ENCODE peak calls at places on chromosome 11, in six cellular contexts. One of them, this sample, is unnamed.
A peak's percentile ranks its signal among the peaks of the same experiment; 100 is the strongest.

GRCh38 chr11:8717876-8718753 is 35.5 kb downstream of the RPL27A start:
- DNase-seq in IMR-90: peak; percentile 97
- DNase-seq in PC-9: peak; percentile 70
- DNase-seq in AG10803: peak; percentile 92
- DNase-seq in upper lobe of right lung: no peak
- DNase-seq in A673: peak; percentile 37
- DNase-seq in this sample: no peak

GRCh38 chr11:68925613-68926012 is 21.9 kb downstream of the IGHMBP2 start:
- DNase-seq in IMR-90: no peak
- DNase-seq in PC-9: no peak
- DNase-seq in AG10803: no peak
- DNase-seq in upper lobe of right lung: no peak
- DNase-seq in A673: no peak
- DNase-seq in this sample: no peak

GRCh38 chr11:113162590-113162961 is 151.8 kb upstream of the TTC12 start:
- DNase-seq in IMR-90: no peak
- DNase-seq in PC-9: no peak
- DNase-seq in AG10803: no peak
- DNase-seq in upper lobe of right lung: no peak
- DNase-seq in A673: no peak
- DNase-seq in this sample: no peak

GRCh38 chr11:86138958-86139357 is 70.1 kb upstream of the PICALM start:
- DNase-seq in IMR-90: no peak
- DNase-seq in PC-9: peak; percentile 63
- DNase-seq in AG10803: no peak
- DNase-seq in upper lobe of right lung: no peak
- DNase-seq in A673: no peak
- DNase-seq in this sample: no peak

GRCh38 chr11:44246726-44247125 is 63.2 kb downstream of the ALX4 start:
- DNase-seq in IMR-90: no peak
- DNase-seq in PC-9: no peak
- DNase-seq in AG10803: peak; percentile 87
- DNase-seq in upper lobe of right lung: no peak
- DNase-seq in A673: peak; percentile 62
- DNase-seq in this sample: no peak

GRCh38 chr11:85495918-85496317 is 131.2 kb downstream of the DLG2 start:
- DNase-seq in IMR-90: no peak
- DNase-seq in PC-9: no peak
- DNase-seq in AG10803: no peak
- DNase-seq in upper lobe of right lung: no peak
- DNase-seq in A673: no peak
- DNase-seq in this sample: no peak

GRCh38 chr11:64094463-64095223 is 58.9 kb downstream of the FLRT1 start:
- DNase-seq in IMR-90: peak; percentile 81
- DNase-seq in PC-9: peak; percentile 84
- DNase-seq in AG10803: peak; percentile 57
- DNase-seq in upper lobe of right lung: no peak
- DNase-seq in A673: no peak
- DNase-seq in this sample: no peak

GRCh38 chr11:15843309-15843857 is 513.0 kb downstream of the SOX6 start:
- DNase-seq in IMR-90: peak; percentile 11
- DNase-seq in PC-9: no peak
- DNase-seq in AG10803: no peak
- DNase-seq in upper lobe of right lung: no peak
- DNase-seq in A673: peak; percentile 93
- DNase-seq in this sample: no peak

GRCh38 chr11:33735426-33736147 is 636 bp downstream of the CD59 start:
- DNase-seq in IMR-90: no peak
- DNase-seq in PC-9: no peak
- DNase-seq in AG10803: peak; percentile 28
- DNase-seq in upper lobe of right lung: peak; percentile 80
- DNase-seq in A673: peak; percentile 65
- DNase-seq in this sample: no peak

GRCh38 chr11:44763111-44763820 is 36.5 kb downstream of the TSPAN18 start:
- DNase-seq in IMR-90: peak; percentile 49
- DNase-seq in PC-9: no peak
- DNase-seq in AG10803: no peak
- DNase-seq in upper lobe of right lung: no peak
- DNase-seq in A673: no peak
- DNase-seq in this sample: peak; percentile 41

GRCh38 chr11:24046731-24047130 is 450.1 kb upstream of the LUZP2 start:
- DNase-seq in IMR-90: peak; percentile 44
- DNase-seq in PC-9: no peak
- DNase-seq in AG10803: no peak
- DNase-seq in upper lobe of right lung: no peak
- DNase-seq in A673: no peak
- DNase-seq in this sample: no peak

GRCh38 chr11:73582636-73583035 is 15.3 kb downstream of the FAM168A start:
- DNase-seq in IMR-90: no peak
- DNase-seq in PC-9: no peak
- DNase-seq in AG10803: no peak
- DNase-seq in upper lobe of right lung: no peak
- DNase-seq in A673: no peak
- DNase-seq in this sample: no peak

DNA sequence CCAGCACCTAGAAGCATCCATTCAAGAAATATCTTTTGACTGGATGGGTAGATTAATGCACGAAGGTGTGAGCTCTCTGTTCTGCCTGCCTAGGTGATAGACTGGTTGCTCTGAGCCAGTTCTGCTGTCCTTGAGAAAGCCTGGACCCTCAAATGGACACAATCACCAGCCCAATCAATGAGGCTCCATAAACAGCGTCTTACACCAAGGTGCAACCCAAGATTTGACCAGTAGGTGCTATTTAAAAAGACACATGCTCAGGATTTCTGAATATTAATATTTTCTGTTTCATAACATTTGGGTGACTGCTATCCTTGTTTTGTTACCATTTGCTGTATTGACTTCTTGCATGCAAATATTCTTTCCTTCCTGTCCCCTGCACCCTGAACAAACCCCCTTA is 39.0 kb downstream of the PAMR1 start:
- DNase-seq in IMR-90: no peak
- DNase-seq in PC-9: no peak
- DNase-seq in AG10803: no peak
- DNase-seq in upper lobe of right lung: no peak
- DNase-seq in A673: no peak
- DNase-seq in this sample: no peak
- TF ChIP-seq CTCF in IMR-90: no peak
- TF ChIP-seq CTCF in PC-9: no peak
- TF ChIP-seq CTCF in AG10803: no peak
- TF ChIP-seq CTCF in upper lobe of right lung: no peak
- TF ChIP-seq CTCF in A673: no peak
- TF ChIP-seq CTCF in this sample: no peak

GRCh38 chr11:19680824-19681368 is 31.7 kb upstream of the NAV2 start:
- DNase-seq in IMR-90: peak; percentile 32
- DNase-seq in PC-9: no peak
- DNase-seq in AG10803: peak; percentile 44
- DNase-seq in upper lobe of right lung: no peak
- DNase-seq in A673: no peak
- DNase-seq in this sample: no peak

GRCh38 chr11:19677380-19678080 is 35.1 kb upstream of the NAV2 start:
- DNase-seq in IMR-90: no peak
- DNase-seq in PC-9: no peak
- DNase-seq in AG10803: no peak
- DNase-seq in upper lobe of right lung: no peak
- DNase-seq in A673: no peak
- DNase-seq in this sample: no peak

GRCh38 chr11:19676508-19677379 is 35.9 kb upstream of the NAV2 start:
- DNase-seq in IMR-90: no peak
- DNase-seq in PC-9: no peak
- DNase-seq in AG10803: no peak
- DNase-seq in upper lobe of right lung: no peak
- DNase-seq in A673: peak; percentile 61
- DNase-seq in this sample: no peak

GRCh38 chr11:19683141-19683805 is 29.4 kb upstream of the NAV2 start:
- DNase-seq in IMR-90: no peak
- DNase-seq in PC-9: no peak
- DNase-seq in AG10803: no peak
- DNase-seq in upper lobe of right lung: no peak
- DNase-seq in A673: no peak
- DNase-seq in this sample: no peak

GRCh38 chr11:19679952-19680823 is 32.4 kb upstream of the NAV2 start:
- DNase-seq in IMR-90: peak; percentile 99
- DNase-seq in PC-9: peak; percentile 92
- DNase-seq in AG10803: peak; percentile 96
- DNase-seq in upper lobe of right lung: peak; percentile 89
- DNase-seq in A673: peak; percentile 7
- DNase-seq in this sample: no peak
- TF ChIP-seq CTCF in IMR-90: peak; percentile 12
- TF ChIP-seq CTCF in PC-9: peak; percentile 24
- TF ChIP-seq CTCF in AG10803: peak; percentile 24
- TF ChIP-seq CTCF in upper lobe of right lung: no peak
- TF ChIP-seq CTCF in A673: no peak
- TF ChIP-seq CTCF in this sample: no peak

GRCh38 chr11:111823629-111824028 is 47.8 kb downstream of the ALG9 start:
- DNase-seq in IMR-90: no peak
- DNase-seq in PC-9: no peak
- DNase-seq in AG10803: no peak
- DNase-seq in upper lobe of right lung: no peak
- DNase-seq in A673: no peak
- DNase-seq in this sample: no peak
- TF ChIP-seq CTCF in IMR-90: no peak
- TF ChIP-seq CTCF in PC-9: no peak
- TF ChIP-seq CTCF in AG10803: no peak
- TF ChIP-seq CTCF in upper lobe of right lung: no peak
- TF ChIP-seq CTCF in A673: no peak
- TF ChIP-seq CTCF in this sample: no peak

GRCh38 chr11:61056566-61056965 is 45.7 kb upstream of the CD5 start:
- DNase-seq in IMR-90: no peak
- DNase-seq in PC-9: peak; percentile 45
- DNase-seq in AG10803: no peak
- DNase-seq in upper lobe of right lung: no peak
- DNase-seq in A673: no peak
- DNase-seq in this sample: no peak
- TF ChIP-seq CTCF in IMR-90: no peak
- TF ChIP-seq CTCF in PC-9: no peak
- TF ChIP-seq CTCF in AG10803: no peak
- TF ChIP-seq CTCF in upper lobe of right lung: no peak
- TF ChIP-seq CTCF in A673: no peak
- TF ChIP-seq CTCF in this sample: no peak